ENCODE peak calls at places on chromosomes 16 and 17, in six cellular contexts. One of them, this sample, is unnamed.

GRCh38 chr17:73794336-73794735 is 150.1 kb upstream of the SDK2 start:
- DNase-seq in A549: no peak
- DNase-seq in H1: no peak
- DNase-seq in SK-N-SH: no peak
- DNase-seq in GM12878: no peak
- DNase-seq in K562: no peak
- DNase-seq in this sample: no peak

GRCh38 chr17:77442976-77443742 is 302.4 kb downstream of the SEC14L1 start:
- DNase-seq in A549: no peak
- DNase-seq in SK-N-SH: no peak
- DNase-seq in K562: no peak
- DNase-seq in H1: no peak
- DNase-seq in GM12878: no peak
- DNase-seq in this sample: no peak

GRCh38 chr17:44197980-44198720 is 1.5 kb downstream of the ATXN7L3 start:
- DNase-seq in K562: peak
- DNase-seq in GM12878: no peak
- DNase-seq in H1: no peak
- DNase-seq in SK-N-SH: no peak
- DNase-seq in A549: peak
- DNase-seq in this sample: no peak

GRCh38 chr17:5047446-5047845 is 12.2 kb upstream of the SLC52A1 start:
- DNase-seq in H1: no peak
- DNase-seq in K562: no peak
- DNase-seq in SK-N-SH: no peak
- DNase-seq in A549: no peak
- DNase-seq in GM12878: no peak
- DNase-seq in this sample: no peak

GRCh38 chr16:10114411-10114810 is 67.8 kb downstream of the GRIN2A start:
- DNase-seq in H1: no peak
- DNase-seq in SK-N-SH: no peak
- DNase-seq in K562: no peak
- DNase-seq in GM12878: no peak
- DNase-seq in A549: no peak
- DNase-seq in this sample: no peak

GRCh38 chr17:64240741-64241347 is 22.2 kb downstream of the TEX2 start:
- DNase-seq in SK-N-SH: peak
- DNase-seq in A549: no peak
- DNase-seq in H1: no peak
- DNase-seq in GM12878: no peak
- DNase-seq in K562: no peak
- DNase-seq in this sample: no peak

GRCh38 chr17:35046740-35047283 is 16.7 kb downstream of the RFFL start:
- DNase-seq in K562: peak
- DNase-seq in SK-N-SH: peak
- DNase-seq in A549: no peak
- DNase-seq in H1: no peak
- DNase-seq in GM12878: peak
- DNase-seq in this sample: peak

GRCh38 chr16:29729116-29729521 is 16.7 kb downstream of the C16orf54 start:
- DNase-seq in A549: peak
- DNase-seq in H1: no peak
- DNase-seq in SK-N-SH: peak
- DNase-seq in K562: peak
- DNase-seq in GM12878: no peak
- DNase-seq in this sample: peak

GRCh38 chr16:24617502-24617901 is 78.1 kb downstream of the RBBP6 start:
- DNase-seq in GM12878: no peak
- DNase-seq in A549: no peak
- DNase-seq in SK-N-SH: no peak
- DNase-seq in K562: no peak
- DNase-seq in H1: no peak
- DNase-seq in this sample: no peak

GRCh38 chr17:9817086-9817485 is 4.8 kb downstream of the GSG1L2 start:
- DNase-seq in SK-N-SH: peak
- DNase-seq in GM12878: no peak
- DNase-seq in K562: no peak
- DNase-seq in A549: no peak
- DNase-seq in H1: peak
- DNase-seq in this sample: no peak

GRCh38 chr17:77429985-77430752 is 289.4 kb downstream of the SEC14L1 start:
- DNase-seq in K562: peak
- DNase-seq in SK-N-SH: peak
- DNase-seq in H1: peak
- DNase-seq in A549: peak
- DNase-seq in GM12878: no peak
- DNase-seq in this sample: peak

GRCh38 chr17:82238562-82239201 is 9.8 kb downstream of the SLC16A3 start:
- DNase-seq in A549: no peak
- DNase-seq in H1: no peak
- DNase-seq in SK-N-SH: no peak
- DNase-seq in GM12878: no peak
- DNase-seq in K562: peak
- DNase-seq in this sample: no peak

GRCh38 chr16:82322177-82322576 is 152.2 kb upstream of the MPHOSPH6 start:
- DNase-seq in GM12878: no peak
- DNase-seq in H1: no peak
- DNase-seq in K562: no peak
- DNase-seq in A549: no peak
- DNase-seq in SK-N-SH: no peak
- DNase-seq in this sample: no peak

GRCh38 chr16:89202422-89203215 is 2.3 kb upstream of the SLC22A31 start:
- DNase-seq in H1: no peak
- DNase-seq in SK-N-SH: no peak
- DNase-seq in K562: no peak
- DNase-seq in GM12878: no peak
- DNase-seq in A549: no peak
- DNase-seq in this sample: no peak

GRCh38 chr16:73713301-73713700 is 583.3 kb upstream of the PSMD7 start:
- DNase-seq in K562: no peak
- DNase-seq in SK-N-SH: no peak
- DNase-seq in GM12878: no peak
- DNase-seq in H1: no peak
- DNase-seq in A549: no peak
- DNase-seq in this sample: no peak

GRCh38 chr16:86611517-86611840 is 33.1 kb downstream of the FOXL1 start:
- DNase-seq in K562: no peak
- DNase-seq in SK-N-SH: no peak
- DNase-seq in H1: no peak
- DNase-seq in A549: no peak
- DNase-seq in GM12878: no peak
- DNase-seq in this sample: no peak
- TF ChIP-seq CHD2 in K562: no peak
- TF ChIP-seq CHD2 in SK-N-SH: no peak
- TF ChIP-seq CHD2 in H1: no peak
- TF ChIP-seq CHD2 in A549: no peak
- TF ChIP-seq CHD2 in GM12878: no peak
- TF ChIP-seq CHD2 in this sample: no peak

GRCh38 chr17:65785109-65785508 is 223.7 kb upstream of the AXIN2 start:
- DNase-seq in A549: peak
- DNase-seq in SK-N-SH: no peak
- DNase-seq in H1: no peak
- DNase-seq in GM12878: no peak
- DNase-seq in K562: no peak
- DNase-seq in this sample: peak
- TF ChIP-seq EP300 in A549: peak
- TF ChIP-seq EP300 in SK-N-SH: peak
- TF ChIP-seq EP300 in H1: no peak
- TF ChIP-seq EP300 in GM12878: no peak
- TF ChIP-seq EP300 in K562: no peak
- TF ChIP-seq EP300 in this sample: peak

GRCh38 chr16:27312580-27313421 is 973 bp upstream of the IL4R start:
- DNase-seq in SK-N-SH: no peak
- DNase-seq in H1: no peak
- DNase-seq in K562: no peak
- DNase-seq in GM12878: no peak
- DNase-seq in A549: no peak
- DNase-seq in this sample: no peak

GRCh38 chr16:27308792-27309191 is 5.0 kb upstream of the IL4R start:
- DNase-seq in K562: no peak
- DNase-seq in A549: no peak
- DNase-seq in H1: no peak
- DNase-seq in GM12878: no peak
- DNase-seq in SK-N-SH: no peak
- DNase-seq in this sample: no peak

GRCh38 chr16:27311449-27311831 is 2.3 kb upstream of the IL4R start:
- DNase-seq in SK-N-SH: peak
- DNase-seq in K562: no peak
- DNase-seq in GM12878: no peak
- DNase-seq in A549: no peak
- DNase-seq in H1: no peak
- DNase-seq in this sample: no peak

GRCh38 chr16:27311897-27312303 is 1.9 kb upstream of the IL4R start:
- DNase-seq in GM12878: no peak
- DNase-seq in A549: no peak
- DNase-seq in H1: no peak
- DNase-seq in K562: no peak
- DNase-seq in SK-N-SH: no peak
- DNase-seq in this sample: no peak

DNA sequence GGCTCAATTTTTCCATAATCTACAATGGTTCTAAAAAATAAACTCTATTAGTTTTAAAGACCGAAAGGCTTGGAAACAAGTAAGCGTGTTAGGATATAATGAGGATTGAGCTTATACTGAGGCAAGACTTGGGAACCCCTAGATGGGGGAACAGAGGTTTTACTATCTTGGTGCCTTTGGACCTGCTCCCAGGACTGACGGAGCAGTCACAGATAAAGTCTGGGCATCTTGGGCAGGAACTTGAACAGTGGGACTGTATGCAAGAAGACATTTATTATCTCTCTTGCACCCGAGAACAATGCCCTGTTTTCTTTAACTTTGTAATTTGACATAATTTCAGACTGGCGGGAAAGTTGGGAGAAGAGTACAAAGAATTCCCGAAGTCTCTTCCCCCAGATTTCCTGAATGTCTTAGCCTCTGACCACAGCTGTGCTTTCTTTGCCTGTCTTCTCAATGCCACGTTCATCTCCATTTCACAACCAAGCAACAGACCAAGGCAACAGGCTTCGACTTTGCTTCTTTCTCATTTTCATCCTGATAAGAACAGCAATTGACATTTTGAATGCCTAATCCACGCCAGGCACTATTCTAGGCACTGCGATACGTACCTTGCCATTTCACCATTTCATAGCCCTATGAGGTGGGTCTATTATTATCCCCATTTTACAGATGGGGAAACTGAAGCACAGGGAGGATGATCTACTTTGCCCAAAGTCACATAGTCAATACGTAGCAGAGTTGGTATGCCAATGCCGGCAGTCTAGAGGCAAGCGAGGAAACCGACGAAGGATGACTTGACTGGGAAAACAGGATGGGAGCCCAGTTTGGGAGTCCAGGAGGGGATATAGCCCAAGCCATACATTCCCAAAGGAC is 3.0 kb upstream of the IL4R start:
- DNase-seq in GM12878: no peak
- DNase-seq in A549: no peak
- DNase-seq in H1: no peak
- DNase-seq in SK-N-SH: no peak
- DNase-seq in K562: no peak
- DNase-seq in this sample: no peak
- TF ChIP-seq CHD2 in GM12878: no peak
- TF ChIP-seq CHD2 in A549: no peak
- TF ChIP-seq CHD2 in H1: no peak
- TF ChIP-seq CHD2 in SK-N-SH: no peak
- TF ChIP-seq CHD2 in K562: no peak
- TF ChIP-seq CHD2 in this sample: no peak

DNA sequence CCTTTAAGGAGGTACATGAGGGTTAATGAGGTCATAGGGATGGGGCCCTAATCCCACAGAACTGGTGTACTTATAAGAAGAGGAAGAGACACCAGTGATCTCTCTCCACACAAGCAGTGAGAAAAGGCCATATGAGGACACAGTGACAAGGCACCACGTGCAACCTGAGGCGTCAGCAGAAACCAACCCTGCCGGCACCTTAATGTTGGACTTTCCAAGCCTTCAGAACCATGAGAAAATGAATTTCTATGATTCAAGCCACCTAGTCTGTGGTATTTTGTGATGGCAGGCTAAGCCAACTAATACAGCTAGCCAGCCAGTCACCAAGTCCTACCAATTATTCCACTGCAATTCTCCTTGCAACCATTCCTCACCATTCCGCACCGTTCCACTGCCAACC is 39.5 kb downstream of the COPRS start:
- DNase-seq in A549: no peak
- DNase-seq in K562: no peak
- DNase-seq in H1: no peak
- DNase-seq in SK-N-SH: no peak
- DNase-seq in GM12878: no peak
- DNase-seq in this sample: no peak
- TF ChIP-seq EP300 in A549: no peak
- TF ChIP-seq EP300 in K562: no peak
- TF ChIP-seq EP300 in H1: no peak
- TF ChIP-seq EP300 in SK-N-SH: no peak
- TF ChIP-seq EP300 in GM12878: no peak
- TF ChIP-seq EP300 in this sample: no peak

GRCh38 chr17:33205552-33205951 is 87.5 kb downstream of the ASIC2 start:
- DNase-seq in K562: no peak
- DNase-seq in GM12878: no peak
- DNase-seq in A549: no peak
- DNase-seq in SK-N-SH: no peak
- DNase-seq in H1: no peak
- DNase-seq in this sample: no peak
- TF ChIP-seq CHD2 in K562: no peak
- TF ChIP-seq CHD2 in GM12878: no peak
- TF ChIP-seq CHD2 in A549: no peak
- TF ChIP-seq CHD2 in SK-N-SH: no peak
- TF ChIP-seq CHD2 in H1: no peak
- TF ChIP-seq CHD2 in this sample: no peak

DNA sequence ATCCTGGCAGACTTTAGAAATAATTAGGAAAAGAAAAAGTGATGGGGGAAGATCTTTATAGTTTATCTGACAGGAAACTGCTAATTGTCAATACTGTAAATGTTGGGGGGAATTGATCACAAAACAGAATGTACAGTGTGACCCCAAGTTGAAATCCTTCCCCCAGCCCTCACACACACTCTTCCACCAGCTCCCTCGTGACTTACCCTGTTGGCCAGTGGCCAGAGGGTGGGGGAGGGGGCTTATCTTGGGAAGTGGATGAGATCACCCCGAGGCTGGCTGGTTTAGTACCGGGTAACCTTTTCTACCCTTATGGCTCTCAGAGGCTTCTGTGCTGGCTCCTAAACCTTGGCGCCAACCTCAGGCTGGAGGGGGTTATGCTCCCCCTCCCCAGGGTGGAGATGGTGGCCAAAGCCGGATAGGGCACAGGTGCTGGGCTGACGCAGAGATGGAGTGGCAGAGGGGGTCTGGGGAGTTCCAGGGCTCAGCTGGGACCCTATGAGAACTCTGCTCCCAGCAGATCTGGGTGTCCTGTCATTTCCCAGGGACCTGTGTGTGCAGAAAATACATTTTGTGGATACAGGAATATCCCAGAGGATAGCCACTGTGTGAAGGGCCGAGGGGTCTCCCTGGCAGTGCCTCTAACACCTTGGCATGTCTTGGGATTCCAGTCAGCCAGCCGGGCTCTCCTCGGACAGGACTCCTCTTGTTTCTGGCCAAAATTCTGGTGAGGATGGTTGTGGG is 18.6 kb downstream of the CDH16 start:
- DNase-seq in A549: peak
- DNase-seq in H1: no peak
- DNase-seq in K562: peak
- DNase-seq in GM12878: no peak
- DNase-seq in SK-N-SH: peak
- DNase-seq in this sample: peak
- TF ChIP-seq EP300 in A549: no peak
- TF ChIP-seq EP300 in H1: no peak
- TF ChIP-seq EP300 in K562: peak
- TF ChIP-seq EP300 in GM12878: no peak
- TF ChIP-seq EP300 in SK-N-SH: peak
- TF ChIP-seq EP300 in this sample: no peak

This sample was measured in HepG2.